ENCODE peak calls at places on chromosomes 4 and X, in eight cellular contexts. Y, X, F, U, S, P, K and A are unnamed samples.
A peak's percentile ranks its signal among the peaks of the same experiment; 100 is the strongest.

GRCh38 chr4:167885872-167886271 is 206.5 kb upstream of the ANXA10 start:
- DNase-seq in F (no peak), X (no peak), K (no peak), U (no peak), P (no peak), S (no peak), Y (no peak), A (no peak)

GRCh38 chrX:69615779-69616519 is at the start of gene EDA:
- DNase-seq in U (peak; percentile 69), S (peak; percentile 91), K (peak; percentile 9), F (peak; percentile 87), Y (peak; percentile 54), X (peak; percentile 88), P (peak; percentile 47), A (peak; percentile 77)

GRCh38 chr4:108906866-108907367 is 144.1 kb upstream of the ETNPPL start:
- DNase-seq in X (no peak), F (no peak), K (no peak), P (no peak), S (no peak), Y (no peak), U (no peak), A (no peak)

GRCh38 chr4:1239141-1239948 is 9.6 kb downstream of the CTBP1 start:
- DNase-seq in Y (peak; percentile 13), F (peak; percentile 12), U (no peak), K (no peak), S (no peak), X (no peak), P (no peak), A (no peak)

GRCh38 chr4:155032521-155033229 is 175.8 kb upstream of the NPY2R start:
- DNase-seq in X (no peak), F (no peak), K (no peak), Y (peak; percentile 55), P (no peak), U (no peak), S (no peak), A (no peak)

GRCh38 chr4:101126044-101126443 is 221.3 kb downstream of the PPP3CA start:
- DNase-seq in Y (no peak), U (no peak), X (no peak), P (peak; percentile 53), S (no peak), F (no peak), K (no peak), A (no peak)

GRCh38 chr4:143286733-143287570 is 49.7 kb upstream of the GAB1 start:
- DNase-seq in K (no peak), F (no peak), P (peak; percentile 59), X (no peak), Y (no peak), U (no peak), S (no peak), A (no peak)

GRCh38 chr4:99885063-99885664 is 9.1 kb downstream of the LAMTOR3 start:
- DNase-seq in F (no peak), U (no peak), K (peak; percentile 14), Y (peak; percentile 36), X (no peak), S (peak; percentile 51), P (peak; percentile 44), A (no peak)

GRCh38 chrX:13893826-13894225 is 76.9 kb upstream of the GPM6B start:
- DNase-seq in U (no peak), P (no peak), Y (no peak), S (no peak), X (no peak), F (peak; percentile 16), K (no peak), A (no peak)

GRCh38 chr4:3302164-3302785 is 9.5 kb downstream of the RGS12 start:
- DNase-seq in P (no peak), S (no peak), Y (peak; percentile 62), K (peak; percentile 64), U (no peak), F (no peak), X (no peak), A (no peak)

GRCh38 chrX:135651647-135652295 is 61.7 kb upstream of the CT45A1 start:
- DNase-seq in U (no peak), F (no peak), P (no peak), Y (no peak), S (no peak), K (no peak), X (no peak), A (no peak)

GRCh38 chrX:1576201-1577101 is 15.0 kb upstream of the AKAP17A start:
- DNase-seq in P (no peak), F (no peak), S (no peak), Y (no peak), X (no peak), K (no peak), U (no peak), A (no peak)

GRCh38 chrX:10028283-10029104 is 61.3 kb downstream of the CLDN34 start:
- DNase-seq in X (no peak), S (no peak), F (no peak), K (no peak), Y (no peak), P (no peak), U (no peak), A (no peak)

GRCh38 chrX:76433219-76433618 is 5.7 kb downstream of the MAGEE1 start:
- DNase-seq in F (no peak), Y (no peak), K (no peak), S (peak; percentile 25), U (no peak), X (no peak), P (no peak), A (no peak)

GRCh38 chrX:63470506-63470905 is 119.4 kb upstream of the SPIN4 start:
- DNase-seq in U (no peak), F (no peak), S (no peak), K (no peak), X (no peak), Y (no peak), P (no peak), A (no peak)

GRCh38 chrX:63471004-63471403 is 119.9 kb upstream of the SPIN4 start:
- DNase-seq in Y (no peak), U (no peak), P (no peak), X (no peak), F (no peak), S (no peak), K (no peak), A (no peak)

DNA sequence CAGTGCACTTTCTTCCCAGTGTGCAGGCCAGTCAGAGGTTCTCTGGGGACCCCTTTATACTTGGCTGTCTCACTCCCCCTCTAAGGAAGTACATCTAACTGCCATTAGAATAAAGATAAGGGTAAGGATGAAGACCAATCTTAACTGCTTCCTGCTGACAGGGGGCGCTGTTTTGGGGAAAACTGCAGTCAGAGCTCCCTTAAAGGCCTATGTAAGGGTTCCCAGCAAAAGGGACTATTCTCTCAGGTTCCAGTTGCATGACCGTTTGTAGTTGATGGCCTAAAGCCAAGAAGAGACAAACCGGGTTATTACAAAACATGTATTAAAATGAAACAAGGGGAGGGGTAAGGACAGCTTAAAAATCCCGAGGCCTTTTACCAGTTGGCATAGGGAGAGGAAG is 115.6 kb upstream of the SPIN4 start:
- DNase-seq in Y (no peak), X (no peak), F (no peak), U (no peak), K (no peak), S (no peak), P (no peak), A (no peak)
- TF ChIP-seq CTCF in Y (no peak), X (no peak), F (no peak), U (no peak), K (no peak), S (no peak), P (no peak), A (no peak)

GRCh38 chr4:139744232-139744631 is 78.6 kb downstream of the MGST2 start:
- DNase-seq in Y (no peak), K (no peak), S (no peak), X (no peak), U (no peak), P (no peak), F (no peak), A (no peak)

GRCh38 chr4:139743027-139743426 is 77.4 kb downstream of the MGST2 start:
- DNase-seq in U (no peak), X (no peak), S (no peak), P (no peak), K (no peak), Y (no peak), F (no peak), A (no peak)

GRCh38 chr4:139740121-139740520 is 74.5 kb downstream of the MGST2 start:
- DNase-seq in K (no peak), Y (no peak), U (no peak), P (no peak), F (no peak), X (peak; percentile 75), S (peak; percentile 46), A (no peak)

GRCh38 chr4:139738846-139739613 is 73.4 kb downstream of the MGST2 start:
- DNase-seq in K (no peak), Y (no peak), F (no peak), P (peak; percentile 38), U (no peak), S (no peak), X (no peak), A (no peak)

DNA sequence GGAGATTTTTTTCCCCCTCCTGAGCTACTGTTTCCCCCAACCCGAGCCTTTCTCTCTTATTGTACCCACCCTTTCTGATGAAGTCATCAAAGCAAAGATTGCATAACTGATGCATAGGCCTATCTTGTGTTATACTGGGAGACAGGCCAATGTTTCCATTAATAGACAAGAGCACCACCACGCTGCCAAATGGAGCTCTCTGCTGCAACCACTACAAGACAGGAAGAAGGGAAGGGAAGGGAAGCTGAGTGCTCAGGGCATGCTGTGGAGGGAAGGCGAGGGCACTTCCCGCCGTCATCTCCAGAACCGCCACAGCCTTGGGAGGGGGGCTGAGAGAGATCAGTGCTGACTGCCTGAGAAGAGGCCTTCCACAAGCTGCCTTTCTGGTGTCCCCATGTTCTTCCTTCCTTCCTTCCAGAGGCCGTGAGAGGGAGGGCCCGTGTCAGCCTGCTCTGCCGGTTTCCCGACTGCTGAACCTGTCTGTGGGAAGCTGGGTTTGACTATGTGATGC is 75.0 kb downstream of the MGST2 start:
- DNase-seq in U (no peak), Y (no peak), F (peak; percentile 60), K (no peak), P (peak; percentile 94), X (peak; percentile 83), S (no peak), A (no peak)
- TF ChIP-seq CTCF in U (no peak), Y (no peak), F (peak; percentile 39), K (no peak), P (peak; percentile 32), X (no peak), S (peak; percentile 35), A (no peak)

GRCh38 chrX:106401965-106402559 is 209.7 kb upstream of the RADX start:
- DNase-seq in X (no peak), S (peak; percentile 20), K (no peak), F (no peak), P (no peak), U (no peak), Y (no peak), A (no peak)

DNA sequence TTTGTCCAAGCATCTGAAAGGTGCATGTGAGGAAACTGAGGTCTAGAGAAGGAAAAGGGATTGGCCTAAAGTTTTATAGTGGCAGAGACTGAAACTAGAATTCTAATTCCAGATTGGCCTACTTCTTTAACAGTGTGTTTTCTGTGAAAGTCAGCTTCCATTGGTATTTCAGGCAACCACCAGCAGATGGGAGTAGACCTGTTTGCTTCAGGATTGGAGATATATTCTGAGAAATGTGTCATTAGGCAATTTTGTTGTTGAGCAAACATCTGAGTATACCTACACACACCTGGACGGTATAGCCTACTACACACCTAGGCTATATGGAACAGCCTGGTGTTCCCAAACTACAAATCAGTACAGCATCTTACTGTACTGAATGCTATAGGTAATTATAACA is 207.3 kb upstream of the RADX start:
- DNase-seq in S (no peak), Y (no peak), P (no peak), K (no peak), F (no peak), X (no peak), U (no peak), A (no peak)
- TF ChIP-seq CTCF in S (peak; percentile 13), Y (peak; percentile 15), P (no peak), K (no peak), F (no peak), X (no peak), U (peak; percentile 42), A (peak; percentile 35)

GRCh38 chrX:131366387-131366786 is 77.3 kb upstream of the IGSF1 start:
- DNase-seq in K (no peak), S (peak; percentile 33), U (no peak), F (no peak), Y (no peak), X (no peak), P (no peak), A (no peak)
- TF ChIP-seq CTCF in K (no peak), S (no peak), U (peak; percentile 55), F (peak; percentile 24), Y (peak; percentile 9), X (peak; percentile 14), P (no peak), A (peak; percentile 50)